ENCODE peak calls at places on chromosomes 12 and 14, in ten cellular contexts. J is colonic mucosa; A is CD8-positive, alpha-beta T cell; N is foreskin fibroblast; M is body of pancreas; R is AG09319; X is ovary; K is GM20000; F is H9; T is HFF-Myc. P is an unnamed sample.

GRCh38 chr14:74671789-74672188 is 41.1 kb downstream of the AREL1 start:
- DNase-seq in J (no peak), A (no peak), N (no peak), M (no peak), R (no peak), X (no peak), K (no peak), F (no peak), T (no peak), P (no peak)

GRCh38 chr14:105532735-105533141 is 6.4 kb downstream of the TMEM121 start:
- DNase-seq in J (no peak), A (no peak), N (no peak), M (no peak), R (no peak), X (no peak), K (peak), F (no peak), T (no peak), P (peak)

GRCh38 chr12:68806488-68807237 is 1.3 kb upstream of the MDM2 start:
- DNase-seq in J (no peak), A (no peak), N (no peak), M (no peak), R (no peak), X (no peak), K (no peak), F (no peak), T (no peak), P (no peak)

GRCh38 chr12:70033310-70033709 is 208.3 kb downstream of the MYRFL start:
- DNase-seq in J (no peak), A (no peak), N (no peak), M (no peak), R (no peak), X (no peak), K (no peak), F (no peak), T (no peak), P (no peak)

GRCh38 chr12:60197589-60197988 is 601.8 kb downstream of the SLC16A7 start:
- DNase-seq in J (no peak), A (no peak), N (no peak), M (no peak), R (no peak), X (no peak), K (no peak), F (no peak), T (no peak), P (no peak)

GRCh38 chr14:105894978-105895881 is 368.8 kb downstream of the TMEM121 start:
- DNase-seq in J (no peak), A (no peak), N (no peak), M (peak), R (no peak), X (no peak), K (no peak), F (no peak), T (no peak), P (peak)

GRCh38 chr12:82182601-82183000 is 175.6 kb downstream of the CCDC59 start:
- DNase-seq in J (no peak), A (no peak), N (no peak), M (no peak), R (no peak), X (no peak), K (no peak), F (no peak), T (no peak), P (no peak)

GRCh38 chr14:85090681-85091080 is 439.3 kb upstream of the FLRT2 start:
- DNase-seq in J (no peak), A (no peak), N (no peak), M (no peak), R (no peak), X (no peak), K (no peak), F (no peak), T (no peak), P (no peak)

GRCh38 chr12:56437430-56438176 is 11.6 kb downstream of the TIMELESS start:
- DNase-seq in J (no peak), A (no peak), N (no peak), M (no peak), R (no peak), X (no peak), K (no peak), F (no peak), T (no peak), P (no peak)

GRCh38 chr14:104283197-104284106 is 145.1 kb downstream of the KIF26A start:
- DNase-seq in J (peak), A (no peak), N (no peak), M (peak), R (no peak), X (peak), K (no peak), F (peak), T (no peak), P (peak)

GRCh38 chr12:106633451-106633823 is 50.6 kb downstream of the RFX4 start:
- DNase-seq in J (no peak), A (no peak), N (no peak), M (no peak), R (no peak), X (no peak), K (no peak), F (no peak), T (no peak), P (no peak)

GRCh38 chr14:41609704-41610183 is 3.1 kb downstream of the LRFN5 start:
- DNase-seq in J (peak), A (no peak), N (no peak), M (no peak), R (no peak), X (peak), K (peak), F (peak), T (no peak), P (peak)

GRCh38 chr12:27460471-27460978 is 14.0 kb downstream of the SMCO2 start:
- DNase-seq in J (peak), A (no peak), N (no peak), M (no peak), R (no peak), X (no peak), K (no peak), F (no peak), T (no peak), P (no peak)

GRCh38 chr12:120761581-120761980 is 36.0 kb downstream of the ACADS start:
- DNase-seq in J (no peak), A (no peak), N (peak), M (no peak), R (no peak), X (no peak), K (no peak), F (no peak), T (no peak), P (no peak)

GRCh38 chr12:110281549-110282342 is 699 bp downstream of the ATP2A2 start:
- DNase-seq in J (peak), A (peak), N (peak), M (peak), R (no peak), X (peak), K (peak), F (peak), T (no peak), P (no peak)

GRCh38 chr12:71045781-71046180 is 112.0 kb downstream of the TSPAN8 start:
- DNase-seq in J (no peak), A (no peak), N (peak), M (no peak), R (peak), X (no peak), K (no peak), F (no peak), T (no peak), P (no peak)

GRCh38 chr14:91575469-91576208 is 65.5 kb upstream of the PPP4R3A start:
- DNase-seq in J (peak), A (no peak), N (no peak), M (no peak), R (no peak), X (no peak), K (no peak), F (peak), T (no peak), P (no peak)

GRCh38 chr12:17802657-17803641 is 287.0 kb downstream of the RERGL start:
- DNase-seq in J (no peak), A (no peak), N (no peak), M (no peak), R (no peak), X (no peak), K (no peak), F (peak), T (no peak), P (no peak)

GRCh38 chr12:124512667-124513296 is 54.6 kb downstream of the NCOR2 start:
- DNase-seq in J (peak), A (no peak), N (peak), M (peak), R (peak), X (peak), K (no peak), F (peak), T (peak), P (no peak)

DNA sequence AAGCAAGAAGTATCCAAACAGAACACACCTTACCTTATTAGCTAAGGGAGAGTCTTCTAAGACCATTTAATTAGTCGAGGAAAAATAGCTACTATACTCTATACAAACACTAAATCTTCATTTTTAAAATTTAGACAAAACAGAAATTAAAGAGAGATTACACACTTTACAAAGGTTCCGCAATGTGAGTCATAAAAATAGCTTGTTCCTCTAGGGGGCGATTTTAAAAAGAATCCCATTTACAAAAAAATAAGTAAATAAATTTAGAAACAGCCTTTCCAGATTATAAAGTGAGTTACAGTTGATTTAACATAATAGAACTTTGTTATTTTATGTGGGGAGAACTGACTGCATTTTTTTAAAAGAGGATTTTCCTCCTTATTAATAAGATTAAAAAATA is 201.6 kb downstream of the PAX9 start:
- DNase-seq in J (no peak), A (no peak), N (no peak), M (no peak), R (no peak), X (no peak), K (no peak), F (no peak), T (no peak), P (no peak)
- TF ChIP-seq CTCF in J (no peak), A (no peak), N (peak), M (no peak), R (peak), X (no peak), K (no peak), F (peak), T (no peak), P (peak)

GRCh38 chr12:20122274-20122673 is 246.1 kb upstream of the PDE3A start:
- DNase-seq in J (no peak), A (no peak), N (no peak), M (no peak), R (no peak), X (no peak), K (no peak), F (no peak), T (no peak), P (no peak)
- TF ChIP-seq CTCF in J (no peak), A (no peak), N (no peak), M (no peak), R (no peak), X (no peak), K (no peak), F (no peak), T (no peak), P (peak)

DNA sequence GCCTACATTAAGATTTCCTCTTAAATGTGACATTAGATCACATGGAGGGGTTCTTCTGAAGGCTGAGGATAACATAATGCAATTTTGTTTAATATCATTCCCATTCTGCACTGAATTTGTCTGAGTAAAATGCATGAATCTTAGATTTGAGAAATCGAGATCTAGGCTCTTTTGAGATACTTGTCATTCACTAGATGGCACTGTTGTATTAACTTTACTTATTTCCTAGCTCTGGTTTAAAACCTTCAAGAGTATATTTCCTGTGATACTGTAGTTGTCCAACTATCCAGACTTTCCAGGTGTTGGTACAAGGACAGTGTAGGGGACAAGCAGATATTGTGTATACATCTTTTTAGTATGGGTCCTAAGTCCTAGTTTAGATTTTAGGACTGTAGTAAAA is 91.7 kb upstream of the SEL1L start:
- DNase-seq in J (no peak), A (no peak), N (no peak), M (no peak), R (no peak), X (no peak), K (peak), F (no peak), T (no peak), P (no peak)
- TF ChIP-seq CTCF in J (no peak), A (no peak), N (no peak), M (peak), R (no peak), X (no peak), K (no peak), F (peak), T (no peak), P (peak)

GRCh38 chr12:54959291-54960018 is 25.1 kb downstream of the TESPA1 start:
- DNase-seq in J (no peak), A (no peak), N (no peak), M (no peak), R (no peak), X (no peak), K (peak), F (no peak), T (no peak), P (no peak)

GRCh38 chr12:54956322-54956721 is 28.2 kb downstream of the TESPA1 start:
- DNase-seq in J (no peak), A (no peak), N (no peak), M (no peak), R (no peak), X (no peak), K (no peak), F (no peak), T (no peak), P (no peak)

GRCh38 chr12:54961190-54961589 is 23.4 kb downstream of the TESPA1 start:
- DNase-seq in J (no peak), A (no peak), N (no peak), M (no peak), R (no peak), X (no peak), K (no peak), F (no peak), T (no peak), P (no peak)

GRCh38 chr12:54956818-54957641 is 27.5 kb downstream of the TESPA1 start:
- DNase-seq in J (no peak), A (no peak), N (no peak), M (no peak), R (no peak), X (no peak), K (no peak), F (no peak), T (no peak), P (no peak)

DNA sequence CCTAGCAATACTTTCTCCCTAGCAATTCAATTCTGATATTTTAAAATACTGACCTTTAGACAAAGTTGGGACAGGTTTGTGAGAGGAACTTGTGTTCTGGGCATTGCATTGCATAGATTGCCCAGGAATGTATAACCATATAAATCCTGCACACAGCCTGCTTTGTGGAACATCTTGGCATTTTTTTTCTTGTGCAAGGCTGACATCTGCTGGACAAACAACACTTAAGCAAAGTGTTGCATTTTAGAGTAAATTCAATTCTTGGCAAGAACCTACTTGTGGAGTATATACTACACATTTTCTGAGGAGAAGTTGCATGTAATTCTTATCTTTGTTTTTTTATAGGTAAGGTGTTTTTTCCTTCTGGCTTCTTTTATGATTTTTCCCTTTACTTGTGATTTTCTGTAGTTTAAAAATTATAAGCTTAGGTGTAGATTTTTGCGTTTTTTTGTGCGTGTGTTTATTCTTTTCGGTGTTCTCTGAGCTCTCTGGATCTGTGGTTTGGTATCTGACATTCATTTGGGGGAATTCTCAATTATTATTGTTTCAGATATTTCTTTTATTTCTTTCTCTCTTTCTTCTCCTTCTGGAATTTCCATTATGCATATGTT is 26.4 kb downstream of the TESPA1 start:
- DNase-seq in J (peak), A (peak), N (peak), M (peak), R (peak), X (peak), K (peak), F (peak), T (peak), P (no peak)
- TF ChIP-seq CTCF in J (peak), A (peak), N (peak), M (peak), R (peak), X (peak), K (peak), F (peak), T (peak), P (peak)

DNA sequence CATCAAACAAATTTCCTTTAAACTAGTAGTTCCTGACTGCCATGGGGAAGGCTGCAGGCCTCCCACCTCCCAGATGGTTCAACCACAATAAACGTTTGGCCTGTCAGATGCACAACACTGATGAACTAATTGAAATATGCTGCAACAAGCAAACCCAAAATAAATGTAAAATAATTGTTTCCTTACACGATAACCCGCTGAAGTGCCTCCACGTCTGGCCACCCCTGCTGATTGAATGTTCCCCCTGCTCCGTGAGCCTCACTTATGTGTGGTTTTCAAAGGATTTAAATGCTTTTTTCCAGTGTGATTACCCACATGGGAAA is 8.4 kb downstream of the PITPNM2 start:
- DNase-seq in J (no peak), A (no peak), N (no peak), M (no peak), R (no peak), X (no peak), K (no peak), F (no peak), T (no peak), P (no peak)
- TF ChIP-seq CTCF in J (no peak), A (no peak), N (no peak), M (no peak), R (no peak), X (no peak), K (no peak), F (no peak), T (no peak), P (no peak)

GRCh38 chr12:87953257-87953860 is 75.8 kb downstream of the C12orf50 start:
- DNase-seq in J (no peak), A (no peak), N (peak), M (no peak), R (peak), X (no peak), K (peak), F (no peak), T (peak), P (no peak)
- TF ChIP-seq CTCF in J (no peak), A (no peak), N (peak), M (peak), R (peak), X (no peak), K (peak), F (peak), T (peak), P (peak)

GRCh38 chr12:80622271-80622670 is 85.2 kb upstream of the MYF6 start:
- DNase-seq in J (no peak), A (no peak), N (no peak), M (no peak), R (no peak), X (no peak), K (no peak), F (no peak), T (no peak), P (no peak)
- TF ChIP-seq CTCF in J (no peak), A (no peak), N (no peak), M (no peak), R (no peak), X (no peak), K (no peak), F (peak), T (peak), P (peak)

P was measured in chondrocyte.